ENCODE peak calls at places on chromosomes 4 and X, in ten cellular contexts. E is heart right ventricle, G is upper lobe of right lung, T is H9, H is IMR-90, R is GM12865, M is tibial nerve, X is right atrium auricular region, O is neural progenitor cell, S is mammary epithelial cell. Z is an unnamed sample.

GRCh38 chrX:106999002-106999975 is 723 bp downstream of the MORC4 start:
- DNase-seq in E (peak), G (peak), T (peak), H (peak), R (peak), M (peak), X (peak), O (peak), S (peak), Z (peak)

GRCh38 chr4:122278976-122279375 is 99.8 kb upstream of the ADAD1 start:
- DNase-seq in E (no peak), G (no peak), T (no peak), H (no peak), R (no peak), M (no peak), X (no peak), O (no peak), S (no peak), Z (no peak)

GRCh38 chr4:82260632-82261031 is 113.2 kb downstream of the HNRNPD start:
- DNase-seq in E (no peak), G (no peak), T (no peak), H (no peak), R (no peak), M (no peak), X (no peak), O (no peak), S (no peak), Z (no peak)

GRCh38 chrX:14359727-14360126 is 169.6 kb upstream of the GLRA2 start:
- DNase-seq in E (no peak), G (no peak), T (peak), H (no peak), R (no peak), M (no peak), X (no peak), O (no peak), S (no peak), Z (no peak)

GRCh38 chr4:144347116-144347515 is 206.6 kb upstream of the GYPA start:
- DNase-seq in E (no peak), G (no peak), T (no peak), H (no peak), R (no peak), M (no peak), X (no peak), O (no peak), S (no peak), Z (no peak)

GRCh38 chr4:183522821-183523220 is 18.0 kb downstream of the ING2 start:
- DNase-seq in E (no peak), G (no peak), T (no peak), H (no peak), R (no peak), M (no peak), X (no peak), O (no peak), S (no peak), Z (no peak)

GRCh38 chrX:18873189-18873791 is 110.6 kb downstream of the PHKA2 start:
- DNase-seq in E (peak), G (no peak), T (no peak), H (peak), R (no peak), M (no peak), X (no peak), O (no peak), S (peak), Z (no peak)

GRCh38 chr4:121950680-121951569 is 935 bp downstream of the TRPC3 start:
- DNase-seq in E (peak), G (peak), T (peak), H (peak), R (peak), M (peak), X (no peak), O (peak), S (no peak), Z (peak)

GRCh38 chr4:80138556-80139538 is 58.5 kb upstream of the PRDM8 start:
- DNase-seq in E (no peak), G (no peak), T (no peak), H (peak), R (peak), M (no peak), X (no peak), O (no peak), S (peak), Z (peak)

GRCh38 chr4:150411527-150411926 is 170.4 kb upstream of the MAB21L2 start:
- DNase-seq in E (no peak), G (no peak), T (no peak), H (no peak), R (no peak), M (no peak), X (no peak), O (peak), S (no peak), Z (no peak)

GRCh38 chrX:80876877-80877276 is 67.2 kb upstream of the BRWD3 start:
- DNase-seq in E (no peak), G (no peak), T (no peak), H (peak), R (peak), M (no peak), X (no peak), O (peak), S (peak), Z (peak)

GRCh38 chrX:79147477-79147876 is 3.0 kb downstream of the GPR174 start:
- DNase-seq in E (no peak), G (no peak), T (no peak), H (no peak), R (peak), M (no peak), X (no peak), O (no peak), S (no peak), Z (no peak)

GRCh38 chr4:121156822-121157769 is 7.0 kb downstream of the TNIP3 start:
- DNase-seq in E (peak), G (peak), T (peak), H (peak), R (no peak), M (peak), X (no peak), O (peak), S (no peak), Z (no peak)

GRCh38 chr4:185399466-185399865 is 2.8 kb downstream of the ANKRD37 start:
- DNase-seq in E (no peak), G (no peak), T (no peak), H (no peak), R (no peak), M (no peak), X (no peak), O (no peak), S (no peak), Z (no peak)

GRCh38 chr4:25951390-25951952 is 37.5 kb downstream of the SMIM20 start:
- DNase-seq in E (no peak), G (no peak), T (no peak), H (no peak), R (no peak), M (no peak), X (no peak), O (no peak), S (no peak), Z (no peak)

GRCh38 chr4:54440394-54441223 is 211.5 kb downstream of the PDGFRA start:
- DNase-seq in E (no peak), G (no peak), T (no peak), H (peak), R (peak), M (no peak), X (no peak), O (peak), S (peak), Z (no peak)

DNA sequence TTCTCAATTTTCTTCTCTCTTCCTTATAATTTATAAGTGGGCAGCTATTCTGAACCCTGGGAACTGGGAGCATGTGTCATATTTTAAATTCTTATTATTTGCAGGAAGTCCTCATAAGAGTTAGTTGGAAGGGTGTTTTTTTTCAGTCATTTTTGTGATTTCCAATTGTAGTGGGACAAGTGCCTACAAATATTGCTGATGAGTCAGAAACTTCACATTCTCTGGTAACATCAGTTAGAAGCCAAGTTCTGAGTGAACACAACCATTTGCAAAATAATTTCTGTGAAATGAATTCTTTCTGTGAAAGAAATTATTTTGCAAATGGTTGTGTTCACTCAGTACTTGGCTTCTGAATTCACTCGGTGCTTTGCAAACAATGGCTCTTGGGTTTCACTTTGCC is 20.8 kb upstream of the NWD2 start:
- DNase-seq in E (no peak), G (no peak), T (no peak), H (no peak), R (no peak), M (no peak), X (no peak), O (no peak), S (no peak), Z (no peak)
- TF ChIP-seq CTCF in E (no peak), G (no peak), T (no peak), H (no peak), R (no peak), M (no peak), X (no peak), O (no peak), S (no peak), Z (no peak)

DNA sequence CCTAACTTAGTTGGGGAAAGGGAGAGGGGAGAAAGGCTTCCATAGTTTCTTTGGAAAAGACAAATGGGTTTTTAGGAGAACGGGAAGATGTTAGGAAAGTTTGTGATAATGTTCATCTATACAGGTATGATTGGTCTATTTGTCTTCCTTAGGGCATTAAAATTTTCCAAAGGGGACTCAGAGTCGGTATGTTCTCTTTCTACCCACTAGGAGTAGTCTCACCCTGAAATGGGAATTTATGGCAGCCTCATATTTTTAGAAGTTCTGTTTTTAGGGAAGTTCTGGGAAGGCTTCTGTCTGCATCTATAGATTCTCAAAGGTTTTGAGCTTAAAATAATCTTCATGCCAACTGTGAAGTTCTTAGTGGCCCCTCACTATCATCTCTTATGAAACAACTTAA is 637.3 kb downstream of the ADGRL3 start:
- DNase-seq in E (no peak), G (no peak), T (no peak), H (no peak), R (no peak), M (no peak), X (no peak), O (no peak), S (no peak), Z (no peak)
- TF ChIP-seq CTCF in E (no peak), G (no peak), T (peak), H (no peak), R (no peak), M (no peak), X (no peak), O (peak), S (no peak), Z (no peak)

DNA sequence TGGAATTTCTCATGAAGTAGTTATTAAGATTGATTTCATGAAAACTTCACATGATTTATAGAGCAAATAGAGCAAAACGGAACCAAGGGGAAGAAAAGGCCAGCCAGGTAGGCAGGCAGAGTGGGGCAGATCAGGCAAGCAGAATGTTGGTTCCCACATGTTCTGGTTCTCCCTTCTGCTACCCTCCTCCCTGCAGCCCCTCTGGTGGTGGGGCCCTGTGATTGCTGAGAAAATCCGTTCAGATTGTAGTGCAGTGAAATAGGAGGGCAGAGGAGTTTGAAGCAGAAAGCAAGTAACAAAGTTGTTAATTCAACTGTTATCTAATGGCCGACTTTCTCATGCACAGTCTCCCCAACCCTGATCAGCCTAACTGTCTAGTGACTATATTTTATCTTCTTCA is 185.3 kb downstream of the MID1IP1 start:
- DNase-seq in E (no peak), G (no peak), T (peak), H (no peak), R (no peak), M (no peak), X (no peak), O (no peak), S (no peak), Z (no peak)
- TF ChIP-seq CTCF in E (no peak), G (no peak), T (peak), H (no peak), R (no peak), M (no peak), X (no peak), O (no peak), S (no peak), Z (no peak)

GRCh38 chr4:155659168-155659567 is 7.5 kb upstream of the GUCY1A1 start:
- DNase-seq in E (no peak), G (no peak), T (no peak), H (no peak), R (no peak), M (no peak), X (no peak), O (no peak), S (no peak), Z (no peak)

GRCh38 chr4:155657169-155657568 is 9.5 kb upstream of the GUCY1A1 start:
- DNase-seq in E (no peak), G (no peak), T (no peak), H (no peak), R (no peak), M (no peak), X (no peak), O (no peak), S (no peak), Z (no peak)

GRCh38 chr4:155658665-155659064 is 8.0 kb upstream of the GUCY1A1 start:
- DNase-seq in E (no peak), G (no peak), T (no peak), H (no peak), R (peak), M (no peak), X (no peak), O (no peak), S (no peak), Z (no peak)

GRCh38 chr4:155656025-155656424 is 10.6 kb upstream of the GUCY1A1 start:
- DNase-seq in E (no peak), G (no peak), T (no peak), H (no peak), R (no peak), M (no peak), X (no peak), O (no peak), S (no peak), Z (no peak)

DNA sequence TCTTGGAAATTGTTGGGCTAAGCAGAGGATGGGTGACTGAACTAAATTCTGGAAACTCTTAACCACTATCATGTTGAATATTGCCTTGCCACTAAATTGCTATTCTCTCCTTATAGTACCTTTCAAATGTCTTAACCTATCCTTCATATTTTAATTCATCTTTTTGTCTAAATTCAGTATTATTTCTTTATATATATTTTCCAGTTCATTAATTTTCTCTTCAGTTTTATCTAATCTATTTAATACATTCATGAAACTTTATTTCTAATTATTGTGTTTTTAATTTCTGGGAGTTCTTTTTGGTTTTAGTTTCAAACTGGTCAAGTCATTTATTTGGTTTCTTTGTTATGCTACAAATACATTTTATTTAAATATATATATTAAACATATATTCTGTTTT is 8.7 kb upstream of the GUCY1A1 start:
- DNase-seq in E (no peak), G (no peak), T (no peak), H (no peak), R (no peak), M (no peak), X (no peak), O (no peak), S (no peak), Z (no peak)
- TF ChIP-seq CTCF in E (no peak), G (no peak), T (no peak), H (no peak), R (no peak), M (no peak), X (no peak), O (no peak), S (no peak), Z (no peak)